ENCODE peak calls at places on chromosomes 13 and 19, in five cellular contexts. W is GM23338, R is endothelial cell of umbilical vein, K is spleen, B is sigmoid colon. Q is an unnamed sample.

GRCh38 chr13:75635101-75635620 is 969 bp upstream of the LMO7 start:
- DNase-seq in R (no peak), K (no peak), B (no peak), W (peak; percentile 41), Q (no peak)

GRCh38 chr13:26829716-26830115 is 69.1 kb upstream of the GPR12 start:
- DNase-seq in K (no peak), B (no peak), W (no peak), R (no peak), Q (no peak)

GRCh38 chr19:10503002-10503789 is at the start of gene KEAP1:
- DNase-seq in K (no peak), W (peak; percentile 75), B (peak; percentile 69), R (peak; percentile 40), Q (peak; percentile 67)

GRCh38 chr19:3979289-3979673 is 6.0 kb downstream of the EEF2 start:
- DNase-seq in B (no peak), R (no peak), K (no peak), W (no peak), Q (no peak)

GRCh38 chr13:98386632-98387031 is 190.3 kb downstream of the STK24 start:
- DNase-seq in W (no peak), K (no peak), R (no peak), B (no peak), Q (no peak)

GRCh38 chr13:48040059-48040458 is 2.5 kb downstream of the NUDT15 start:
- DNase-seq in W (no peak), B (no peak), K (no peak), R (no peak), Q (no peak)

GRCh38 chr19:45879055-45879454 is 6.9 kb downstream of the IRF2BP1 start:
- DNase-seq in B (no peak), K (no peak), W (no peak), R (no peak), Q (no peak)

GRCh38 chr13:73729046-73729445 is 405.2 kb downstream of the KLF12 start:
- DNase-seq in W (no peak), R (no peak), K (no peak), B (no peak), Q (no peak)

GRCh38 chr13:99380402-99380801 is 73.2 kb upstream of the GPR183 start:
- DNase-seq in K (peak; percentile 43), R (no peak), B (no peak), W (no peak), Q (no peak)

GRCh38 chr13:96091164-96091931 is 1.4 kb downstream of the HS6ST3 start:
- DNase-seq in R (peak; percentile 12), W (peak; percentile 67), B (no peak), K (no peak), Q (no peak)

GRCh38 chr19:34539396-34539795 is 57.8 kb downstream of the WTIP start:
- DNase-seq in R (peak; percentile 26), K (no peak), W (no peak), B (no peak), Q (no peak)

GRCh38 chr19:6056801-6057650 is 53.3 kb downstream of the RFX2 start:
- DNase-seq in R (peak; percentile 98), B (peak; percentile 94), W (peak; percentile 68), K (no peak), Q (peak; percentile 70)

GRCh38 chr13:60627071-60627686 is 230.2 kb downstream of the TDRD3 start:
- DNase-seq in W (peak; percentile 91), K (no peak), R (peak; percentile 42), B (no peak), Q (no peak)

GRCh38 chr13:94433055-94433947 is 46.2 kb downstream of the DCT start:
- DNase-seq in R (peak; percentile 9), K (no peak), B (no peak), W (peak; percentile 62), Q (peak; percentile 21)

GRCh38 chr19:30320466-30320865 is 51.7 kb upstream of the ZNF536 start:
- DNase-seq in R (no peak), B (no peak), W (no peak), K (no peak), Q (no peak)

GRCh38 chr19:46221981-46222610 is 7.4 kb upstream of the IGFL1 start:
- DNase-seq in W (peak; percentile 78), R (no peak), B (peak; percentile 71), K (no peak), Q (no peak)

GRCh38 chr19:7748756-7749155 is 1.4 kb upstream of the CD209 start:
- DNase-seq in R (peak; percentile 58), K (no peak), B (peak; percentile 18), W (peak; percentile 96), Q (no peak)

GRCh38 chr19:15378529-15379082 is 981 bp downstream of the AKAP8 start:
- DNase-seq in K (peak; percentile 90), B (peak; percentile 76), W (peak; percentile 73), R (peak; percentile 43), Q (peak; percentile 64)

GRCh38 chr19:46067691-46068090 is 26.9 kb upstream of the IGFL4 start:
- DNase-seq in R (no peak), B (no peak), K (no peak), W (no peak), Q (no peak)

GRCh38 chr19:51572908-51573307 is 1.8 kb downstream of the ZNF175 start:
- DNase-seq in W (no peak), K (no peak), R (peak; percentile 71), B (no peak), Q (no peak)

GRCh38 chr19:18768997-18769891 is 21.9 kb downstream of the COMP start:
- DNase-seq in W (no peak), R (no peak), K (no peak), B (no peak), Q (peak; percentile 21)

GRCh38 chr19:40410030-40410389 is 3.2 kb downstream of the PRX start:
- DNase-seq in B (no peak), R (no peak), W (peak; percentile 73), K (no peak), Q (no peak)

GRCh38 chr19:40412866-40413265 is 312 bp downstream of the PRX start:
- DNase-seq in R (no peak), B (no peak), K (no peak), W (no peak), Q (no peak)

GRCh38 chr19:40413291-40413994 is at the start of gene PRX:
- DNase-seq in K (no peak), B (no peak), R (no peak), W (peak; percentile 89), Q (no peak)

GRCh38 chr19:40411125-40411842 is 1.9 kb downstream of the PRX start:
- DNase-seq in B (no peak), W (no peak), R (no peak), K (no peak), Q (peak; percentile 40)

DNA sequence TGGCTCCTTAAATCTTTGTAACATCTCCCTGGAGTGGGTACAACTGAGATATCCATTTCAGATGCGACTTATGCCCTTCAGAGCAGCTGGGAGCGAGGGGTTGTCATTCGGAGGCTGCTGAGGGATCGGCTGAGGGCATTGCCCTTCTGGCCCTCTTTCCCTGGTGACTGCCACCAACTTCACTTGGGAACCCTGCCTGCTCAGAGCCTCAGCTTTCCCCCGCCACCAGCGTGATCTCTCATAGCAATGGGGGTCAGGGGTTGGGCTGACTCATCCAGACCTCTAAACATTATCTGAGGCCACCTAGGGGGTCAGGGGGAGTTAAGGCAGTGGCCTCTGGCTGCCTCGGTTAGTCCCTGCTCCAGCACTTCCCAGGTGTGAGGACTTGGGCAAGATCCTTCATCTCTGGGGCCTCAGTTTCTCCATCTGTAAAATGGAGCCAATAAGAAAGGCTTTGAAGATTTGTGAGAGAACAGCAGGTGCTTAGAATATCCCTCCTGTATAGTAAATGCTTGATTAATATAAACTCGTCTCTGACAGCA is 1.1 kb downstream of the PRX start:
- DNase-seq in W (no peak), R (no peak), B (no peak), K (no peak), Q (no peak)
- H3K4me3 ChIP-seq in W (no peak overlapping the region), R (no peak overlapping the region), B (no peak overlapping the region), K (no peak overlapping the region), Q (no peak overlapping the region)

GRCh38 chr13:50236898-50237318 is 221.7 kb downstream of the KCNRG start:
- DNase-seq in W (no peak), B (no peak), R (no peak), K (no peak), Q (no peak)
- TF ChIP-seq POLR2AphosphoS5 in W (no peak), B (no peak), R (no peak), K (no peak), Q (no peak)

GRCh38 chr19:13026478-13026999 is 31.3 kb downstream of the NFIX start:
- DNase-seq in W (no peak), R (peak; percentile 64), B (no peak), K (no peak), Q (peak; percentile 66)

GRCh38 chr19:13025819-13026477 is 30.7 kb downstream of the NFIX start:
- DNase-seq in K (no peak), R (peak; percentile 27), W (no peak), B (no peak), Q (no peak)

GRCh38 chr19:13027031-13027430 is 31.8 kb downstream of the NFIX start:
- DNase-seq in K (no peak), B (no peak), R (no peak), W (no peak), Q (no peak)

GRCh38 chr19:13028027-13028426 is 32.8 kb downstream of the NFIX start:
- DNase-seq in K (no peak), W (no peak), R (no peak), B (no peak), Q (no peak)

GRCh38 chr19:13027557-13027956 is 32.3 kb downstream of the NFIX start:
- DNase-seq in K (no peak), W (no peak), B (no peak), R (peak; percentile 8), Q (no peak)
- H3K4me1 ChIP-seq in K (peaks cover 38% of the 10 kb centered on the region), W (peaks cover 39% of the 10 kb centered on the region), B (no peaks in the 10 kb centered on the region), R (peaks cover 36% of the 10 kb centered on the region), Q (peaks cover 67% of the 10 kb centered on the region)

GRCh38 chr19:531753-532571 is at the start of gene CDC34:
- DNase-seq in B (no peak), W (no peak), K (no peak), R (peak; percentile 21), Q (peak; percentile 26)
- H3K4me3 ChIP-seq in B (peak within 1 kb of the TSS; percentile 94), W (peak within 1 kb of the TSS; percentile 98), K (peak within 1 kb of the TSS; percentile 85), R (peak within 1 kb of the TSS; percentile 99), Q (peak within 1 kb of the TSS; percentile 94)

GRCh38 chr19:49931293-49932040 is 2.2 kb upstream of the NUP62 start:
- DNase-seq in K (no peak), W (no peak), B (no peak), R (no peak), Q (no peak)

GRCh38 chr19:49927526-49928264 is 1.3 kb upstream of the ATF5 start:
- DNase-seq in R (no peak), B (no peak), W (no peak), K (no peak), Q (no peak)

GRCh38 chr19:49930483-49931011 is 1.2 kb upstream of the NUP62 start:
- DNase-seq in R (no peak), W (peak; percentile 81), B (no peak), K (peak; percentile 86), Q (peak; percentile 24)

GRCh38 chr19:49929611-49930482 is 543 bp upstream of the NUP62 start:
- DNase-seq in W (peak; percentile 98), B (peak; percentile 97), R (peak; percentile 99), K (peak; percentile 96), Q (peak; percentile 95)

DNA sequence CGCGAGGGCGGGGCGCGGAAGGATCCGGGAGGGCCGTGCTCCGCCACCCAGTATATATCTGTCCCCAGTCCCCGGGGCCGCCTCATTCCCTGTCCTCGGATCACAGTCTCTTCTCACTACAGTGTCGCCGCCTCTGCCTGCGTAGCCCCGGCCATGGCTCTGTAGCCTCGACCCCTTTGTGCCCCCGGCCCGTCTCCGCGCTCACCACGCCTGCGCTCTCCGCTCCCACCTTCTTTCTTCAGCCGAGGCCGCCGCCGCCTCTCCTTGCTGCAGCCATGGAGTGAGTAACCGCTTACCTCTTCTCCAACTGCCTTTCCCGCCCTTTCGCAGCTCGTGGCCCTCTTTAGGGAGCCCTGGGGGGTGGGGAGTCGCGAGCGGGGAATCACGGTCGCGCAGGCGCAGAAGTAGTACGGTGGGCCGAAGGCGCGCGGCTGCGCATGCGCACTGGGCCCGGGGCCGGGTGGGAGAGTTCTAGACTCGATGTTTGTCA is at the start of the genes ATF5 and NUP62:
- DNase-seq in W (peak; percentile 85), B (peak; percentile 95), R (no peak), K (peak; percentile 96), Q (peak; percentile 90)
- TF ChIP-seq POLR2AphosphoS5 in W (no peak), B (peak; percentile 19), R (peak; percentile 89), K (peak; percentile 83), Q (no peak)